ENCODE peak calls at places on chromosomes 1 and 21, in nine cellular contexts. V is stimulated activated naive CD8-positive, alpha-beta T cell treated with anti-CD3 and anti-CD28 coated beads, Interleukin-15, Interleukin-2, amounts not matched to agents 100 U/mL and 50 U/mL, for 24 hours; M is NCI-H226; S is putamen; Y is activated T-cell treated with anti-CD3 and anti-CD28 coated beads for 1 hour; H is AG04450; G is PC-3; I is amniotic stem cell; B is left lung. K is an unnamed sample.

GRCh38 chr1:4599521-4599920 is 54.9 kb upstream of the AJAP1 start:
- DNase-seq in V (no peak), M (no peak), S (no peak), Y (no peak), H (no peak), G (no peak), I (no peak), B (no peak), K (no peak)

GRCh38 chr1:50271337-50271736 is 151.9 kb downstream of the DMRTA2 start:
- DNase-seq in V (no peak), M (no peak), S (no peak), Y (no peak), H (no peak), G (no peak), I (no peak), B (no peak), K (no peak)

GRCh38 chr1:247293047-247293446 is 37.2 kb downstream of the VN1R5 start:
- DNase-seq in V (no peak), M (peak; percentile 86), S (no peak), Y (no peak), H (peak; percentile 18), G (no peak), I (no peak), B (no peak), K (no peak)

GRCh38 chr1:79295967-79296366 is 289.4 kb upstream of the ADGRL4 start:
- DNase-seq in V (no peak), M (no peak), S (no peak), Y (no peak), H (no peak), G (no peak), I (no peak), B (no peak), K (no peak)

GRCh38 chr1:32870615-32871363 is at the start of gene FNDC5:
- DNase-seq in V (no peak), M (no peak), S (no peak), Y (no peak), H (no peak), G (no peak), I (no peak), B (no peak), K (no peak)

GRCh38 chr1:178020968-178021640 is 51.2 kb upstream of the SEC16B start:
- DNase-seq in V (no peak), M (no peak), S (no peak), Y (no peak), H (no peak), G (no peak), I (no peak), B (no peak), K (no peak)

GRCh38 chr1:218775476-218776170 is 398.1 kb upstream of the LYPLAL1 start:
- DNase-seq in V (no peak), M (peak; percentile 11), S (no peak), Y (no peak), H (no peak), G (no peak), I (no peak), B (no peak), K (peak; percentile 77)

GRCh38 chr1:202343652-202344349 is 2.1 kb upstream of the UBE2T start:
- DNase-seq in V (no peak), M (peak; percentile 22), S (no peak), Y (no peak), H (no peak), G (peak; percentile 65), I (peak; percentile 50), B (no peak), K (no peak)

GRCh38 chr1:243723458-243724043 is 126.5 kb downstream of the AKT3 start:
- DNase-seq in V (no peak), M (peak; percentile 93), S (no peak), Y (no peak), H (no peak), G (no peak), I (no peak), B (no peak), K (no peak)

GRCh38 chr1:16921391-16922185 is at the start of gene CROCC:
- DNase-seq in V (peak; percentile 81), M (peak; percentile 73), S (no peak), Y (peak; percentile 37), H (no peak), G (no peak), I (no peak), B (peak; percentile 81), K (peak; percentile 86)

GRCh38 chr1:19260211-19261138 is 8.9 kb downstream of the MRTO4 start:
- DNase-seq in V (no peak), M (peak; percentile 27), S (no peak), Y (no peak), H (peak; percentile 59), G (peak; percentile 26), I (peak; percentile 96), B (no peak), K (no peak)

GRCh38 chr1:41917051-41917530 is 1.6 kb downstream of the HIVEP3 start:
- DNase-seq in V (no peak), M (no peak), S (no peak), Y (no peak), H (no peak), G (no peak), I (no peak), B (no peak), K (no peak)

GRCh38 chr21:14982336-14982735 is 82.5 kb downstream of the NRIP1 start:
- DNase-seq in V (no peak), M (no peak), S (no peak), Y (no peak), H (no peak), G (no peak), I (no peak), B (no peak), K (no peak)

GRCh38 chr1:9573723-9574122 is 15.0 kb upstream of the TMEM201 start:
- DNase-seq in V (no peak), M (no peak), S (no peak), Y (no peak), H (no peak), G (peak; percentile 35), I (no peak), B (no peak), K (no peak)

GRCh38 chr1:61981870-61982660 is 212.6 kb upstream of the L1TD1 start:
- DNase-seq in V (no peak), M (no peak), S (no peak), Y (no peak), H (no peak), G (no peak), I (no peak), B (no peak), K (no peak)

GRCh38 chr1:15954316-15954715 is 21.6 kb downstream of the ZBTB17 start:
- DNase-seq in V (no peak), M (no peak), S (no peak), Y (no peak), H (no peak), G (no peak), I (no peak), B (no peak), K (peak; percentile 14)

GRCh38 chr1:25802915-25803314 is 2.9 kb downstream of the SELENON start:
- DNase-seq in V (no peak), M (no peak), S (no peak), Y (no peak), H (no peak), G (no peak), I (no peak), B (peak; percentile 17), K (no peak)

GRCh38 chr1:183787704-183788103 is 17.2 kb upstream of the RGL1 start:
- DNase-seq in V (no peak), M (no peak), S (no peak), Y (no peak), H (no peak), G (no peak), I (no peak), B (no peak), K (no peak)